ENCODE peak calls at places on chromosomes 12 and 14, in ten cellular contexts. One of them, this sample, is unnamed. For H3K9me3, the result is how much of the 10 kb centered on the place peaks cover.

GRCh38 chr12:3299929-3300832 is 190.8 kb upstream of the PRMT8 start:
- DNase-seq in lung: peak
- DNase-seq in fibroblast of lung: peak
- DNase-seq in psoas muscle: peak
- DNase-seq in tibial artery: peak
- DNase-seq in neural progenitor cell: peak
- DNase-seq in uterus: peak
- DNase-seq in pancreas: peak
- DNase-seq in heart right ventricle: peak
- DNase-seq in right lobe of liver: peak
- DNase-seq in this sample: peak

GRCh38 chr12:1920971-1921370 is 2.5 kb upstream of the CACNA2D4 start:
- DNase-seq in heart right ventricle: no peak
- DNase-seq in tibial artery: no peak
- DNase-seq in lung: no peak
- DNase-seq in right lobe of liver: peak
- DNase-seq in neural progenitor cell: no peak
- DNase-seq in pancreas: no peak
- DNase-seq in fibroblast of lung: no peak
- DNase-seq in uterus: no peak
- DNase-seq in psoas muscle: no peak
- DNase-seq in this sample: no peak

GRCh38 chr12:118645219-118645618 is 268.9 kb downstream of the SUDS3 start:
- DNase-seq in tibial artery: no peak
- DNase-seq in lung: no peak
- DNase-seq in uterus: no peak
- DNase-seq in psoas muscle: no peak
- DNase-seq in pancreas: no peak
- DNase-seq in heart right ventricle: no peak
- DNase-seq in neural progenitor cell: peak
- DNase-seq in fibroblast of lung: no peak
- DNase-seq in right lobe of liver: no peak
- DNase-seq in this sample: no peak

GRCh38 chr14:74552623-74553022 is 59.1 kb downstream of the ISCA2 start:
- DNase-seq in neural progenitor cell: no peak
- DNase-seq in uterus: peak
- DNase-seq in pancreas: no peak
- DNase-seq in tibial artery: peak
- DNase-seq in fibroblast of lung: peak
- DNase-seq in right lobe of liver: peak
- DNase-seq in heart right ventricle: peak
- DNase-seq in lung: peak
- DNase-seq in psoas muscle: peak
- DNase-seq in this sample: no peak

GRCh38 chr12:89299417-89299816 is 52.9 kb downstream of the DUSP6 start:
- DNase-seq in right lobe of liver: no peak
- DNase-seq in uterus: no peak
- DNase-seq in psoas muscle: no peak
- DNase-seq in fibroblast of lung: no peak
- DNase-seq in pancreas: no peak
- DNase-seq in tibial artery: no peak
- DNase-seq in neural progenitor cell: no peak
- DNase-seq in heart right ventricle: no peak
- DNase-seq in lung: no peak
- DNase-seq in this sample: no peak

GRCh38 chr12:124750787-124751471 is 112.7 kb downstream of the SCARB1 start:
- DNase-seq in lung: no peak
- DNase-seq in fibroblast of lung: no peak
- DNase-seq in pancreas: no peak
- DNase-seq in neural progenitor cell: peak
- DNase-seq in uterus: no peak
- DNase-seq in psoas muscle: no peak
- DNase-seq in tibial artery: no peak
- DNase-seq in heart right ventricle: no peak
- DNase-seq in right lobe of liver: no peak
- DNase-seq in this sample: no peak

GRCh38 chr12:38141861-38142260 is 174.7 kb upstream of the ALG10B start:
- DNase-seq in right lobe of liver: no peak
- DNase-seq in tibial artery: no peak
- DNase-seq in psoas muscle: no peak
- DNase-seq in lung: no peak
- DNase-seq in neural progenitor cell: no peak
- DNase-seq in heart right ventricle: no peak
- DNase-seq in fibroblast of lung: no peak
- DNase-seq in uterus: no peak
- DNase-seq in pancreas: no peak
- DNase-seq in this sample: no peak

GRCh38 chr12:84421103-84421502 is 491.5 kb downstream of the SLC6A15 start:
- DNase-seq in uterus: no peak
- DNase-seq in heart right ventricle: no peak
- DNase-seq in neural progenitor cell: no peak
- DNase-seq in lung: no peak
- DNase-seq in tibial artery: no peak
- DNase-seq in fibroblast of lung: no peak
- DNase-seq in psoas muscle: no peak
- DNase-seq in pancreas: no peak
- DNase-seq in right lobe of liver: no peak
- DNase-seq in this sample: no peak

GRCh38 chr14:70114621-70115156 is 74.1 kb downstream of the SLC8A3 start:
- DNase-seq in psoas muscle: no peak
- DNase-seq in lung: no peak
- DNase-seq in heart right ventricle: no peak
- DNase-seq in tibial artery: no peak
- DNase-seq in right lobe of liver: no peak
- DNase-seq in fibroblast of lung: no peak
- DNase-seq in uterus: no peak
- DNase-seq in neural progenitor cell: no peak
- DNase-seq in pancreas: no peak
- DNase-seq in this sample: no peak

GRCh38 chr14:23580152-23580926 is 1.7 kb upstream of the JPH4 start:
- DNase-seq in fibroblast of lung: no peak
- DNase-seq in uterus: no peak
- DNase-seq in tibial artery: no peak
- DNase-seq in lung: no peak
- DNase-seq in right lobe of liver: no peak
- DNase-seq in neural progenitor cell: no peak
- DNase-seq in heart right ventricle: no peak
- DNase-seq in psoas muscle: no peak
- DNase-seq in pancreas: no peak
- DNase-seq in this sample: no peak

GRCh38 chr14:22977684-22978486 is 4.5 kb downstream of the AJUBA start:
- DNase-seq in right lobe of liver: peak
- DNase-seq in neural progenitor cell: peak
- DNase-seq in tibial artery: no peak
- DNase-seq in uterus: peak
- DNase-seq in fibroblast of lung: peak
- DNase-seq in pancreas: peak
- DNase-seq in lung: peak
- DNase-seq in psoas muscle: peak
- DNase-seq in heart right ventricle: peak
- DNase-seq in this sample: no peak

GRCh38 chr12:124190301-124191023 is 104.4 kb upstream of the RFLNA start:
- DNase-seq in neural progenitor cell: no peak
- DNase-seq in lung: no peak
- DNase-seq in fibroblast of lung: no peak
- DNase-seq in psoas muscle: no peak
- DNase-seq in right lobe of liver: no peak
- DNase-seq in uterus: no peak
- DNase-seq in heart right ventricle: no peak
- DNase-seq in pancreas: no peak
- DNase-seq in tibial artery: no peak
- DNase-seq in this sample: no peak

GRCh38 chr14:82855912-82856381 is 1322.3 kb upstream of the SEL1L start:
- DNase-seq in tibial artery: no peak
- DNase-seq in uterus: no peak
- DNase-seq in pancreas: no peak
- DNase-seq in fibroblast of lung: peak
- DNase-seq in heart right ventricle: no peak
- DNase-seq in right lobe of liver: no peak
- DNase-seq in neural progenitor cell: peak
- DNase-seq in lung: no peak
- DNase-seq in psoas muscle: no peak
- DNase-seq in this sample: no peak

GRCh38 chr12:6692888-6693287 is 3.7 kb upstream of the ZNF384 start:
- DNase-seq in right lobe of liver: no peak
- DNase-seq in uterus: no peak
- DNase-seq in tibial artery: no peak
- DNase-seq in pancreas: no peak
- DNase-seq in fibroblast of lung: no peak
- DNase-seq in psoas muscle: no peak
- DNase-seq in neural progenitor cell: no peak
- DNase-seq in lung: no peak
- DNase-seq in heart right ventricle: no peak
- DNase-seq in this sample: no peak

GRCh38 chr14:93859957-93860356 is 67.2 kb upstream of the FAM181A start:
- DNase-seq in psoas muscle: peak
- DNase-seq in pancreas: no peak
- DNase-seq in uterus: no peak
- DNase-seq in heart right ventricle: no peak
- DNase-seq in lung: no peak
- DNase-seq in tibial artery: no peak
- DNase-seq in right lobe of liver: no peak
- DNase-seq in neural progenitor cell: no peak
- DNase-seq in fibroblast of lung: no peak
- DNase-seq in this sample: no peak

GRCh38 chr12:93127582-93128331 is 198.7 kb upstream of the EEA1 start:
- DNase-seq in psoas muscle: peak
- DNase-seq in neural progenitor cell: peak
- DNase-seq in heart right ventricle: peak
- DNase-seq in fibroblast of lung: peak
- DNase-seq in uterus: peak
- DNase-seq in tibial artery: peak
- DNase-seq in right lobe of liver: peak
- DNase-seq in lung: peak
- DNase-seq in pancreas: no peak
- DNase-seq in this sample: peak

GRCh38 chr12:90167501-90167900 is 458.9 kb upstream of the ATP2B1 start:
- DNase-seq in pancreas: no peak
- DNase-seq in uterus: no peak
- DNase-seq in psoas muscle: no peak
- DNase-seq in tibial artery: no peak
- DNase-seq in heart right ventricle: no peak
- DNase-seq in lung: no peak
- DNase-seq in right lobe of liver: no peak
- DNase-seq in fibroblast of lung: no peak
- DNase-seq in neural progenitor cell: no peak
- DNase-seq in this sample: no peak

GRCh38 chr12:50221228-50222008 is 54.2 kb upstream of the CERS5 start:
- DNase-seq in pancreas: no peak
- DNase-seq in right lobe of liver: no peak
- DNase-seq in tibial artery: no peak
- DNase-seq in neural progenitor cell: peak
- DNase-seq in uterus: no peak
- DNase-seq in lung: no peak
- DNase-seq in fibroblast of lung: peak
- DNase-seq in heart right ventricle: no peak
- DNase-seq in psoas muscle: no peak
- DNase-seq in this sample: peak

DNA sequence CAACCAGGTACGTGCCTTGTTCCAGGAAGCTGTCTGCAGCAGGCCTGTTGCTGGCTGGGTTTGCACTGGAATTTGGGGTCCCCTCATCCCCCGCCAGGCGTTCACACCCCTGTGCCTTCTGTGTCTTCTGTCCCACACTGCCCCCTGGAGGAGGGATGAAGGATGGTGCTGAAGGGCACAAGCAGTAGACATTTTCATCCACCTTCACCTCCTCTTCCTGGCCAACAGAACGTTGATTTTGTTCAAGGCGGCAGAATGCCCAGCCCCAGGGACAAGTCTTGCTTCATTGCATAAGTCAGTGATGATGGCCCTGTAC is 122.1 kb downstream of the CALM1 start:
- DNase-seq in lung: no peak
- DNase-seq in neural progenitor cell: peak
- DNase-seq in tibial artery: no peak
- DNase-seq in uterus: no peak
- DNase-seq in psoas muscle: no peak
- DNase-seq in pancreas: peak
- DNase-seq in right lobe of liver: no peak
- DNase-seq in fibroblast of lung: no peak
- DNase-seq in heart right ventricle: no peak
- DNase-seq in this sample: no peak
- TF ChIP-seq CTCF in lung: peak
- TF ChIP-seq CTCF in neural progenitor cell: peak
- TF ChIP-seq CTCF in tibial artery: peak
- TF ChIP-seq CTCF in uterus: peak
- TF ChIP-seq CTCF in psoas muscle: peak
- TF ChIP-seq CTCF in pancreas: peak
- TF ChIP-seq CTCF in right lobe of liver: peak
- TF ChIP-seq CTCF in fibroblast of lung: peak
- TF ChIP-seq CTCF in heart right ventricle: peak
- TF ChIP-seq CTCF in this sample: peak

DNA sequence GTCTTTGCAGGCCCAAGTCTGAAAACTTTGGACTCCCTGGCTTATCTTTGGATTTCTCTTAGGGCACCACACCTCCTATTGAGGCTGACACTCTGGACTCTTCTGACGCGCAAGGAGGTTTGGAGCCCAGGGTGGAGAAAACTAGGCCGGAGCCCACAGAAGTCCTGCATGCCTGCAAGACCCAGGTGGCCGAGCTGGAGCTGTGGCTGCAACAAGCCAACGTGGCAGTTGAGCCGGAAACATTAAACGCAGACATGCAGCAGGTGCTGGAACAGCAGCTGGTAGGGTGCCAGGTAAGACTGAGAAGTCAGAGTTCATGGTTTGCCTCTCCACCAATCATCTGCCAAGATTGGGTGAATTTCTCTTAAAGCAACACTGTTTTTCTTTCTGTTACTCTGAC is 180.9 kb downstream of the ESR2 start:
- DNase-seq in right lobe of liver: peak
- DNase-seq in tibial artery: no peak
- DNase-seq in fibroblast of lung: no peak
- DNase-seq in psoas muscle: peak
- DNase-seq in uterus: no peak
- DNase-seq in heart right ventricle: no peak
- DNase-seq in neural progenitor cell: no peak
- DNase-seq in pancreas: peak
- DNase-seq in lung: no peak
- DNase-seq in this sample: no peak
- H3K27ac ChIP-seq in right lobe of liver: peak
- H3K27ac ChIP-seq in tibial artery: peak
- H3K27ac ChIP-seq in fibroblast of lung: no peak
- H3K27ac ChIP-seq in psoas muscle: peak
- H3K27ac ChIP-seq in uterus: no peak
- H3K27ac ChIP-seq in heart right ventricle: no peak
- H3K27ac ChIP-seq in neural progenitor cell: no peak
- H3K27ac ChIP-seq in pancreas: peak
- H3K27ac ChIP-seq in lung: no peak
- H3K27ac ChIP-seq in this sample: no peak

GRCh38 chr12:77954156-77954555 is 123.5 kb downstream of the NAV3 start:
- DNase-seq in tibial artery: no peak
- DNase-seq in neural progenitor cell: no peak
- DNase-seq in fibroblast of lung: peak
- DNase-seq in uterus: no peak
- DNase-seq in psoas muscle: no peak
- DNase-seq in lung: no peak
- DNase-seq in right lobe of liver: no peak
- DNase-seq in pancreas: no peak
- DNase-seq in heart right ventricle: no peak
- DNase-seq in this sample: peak
- H3K9me3 ChIP-seq in tibial artery: under half
- H3K9me3 ChIP-seq in neural progenitor cell: under half
- H3K9me3 ChIP-seq in fibroblast of lung: under half
- H3K9me3 ChIP-seq in uterus: under half
- H3K9me3 ChIP-seq in psoas muscle: under half
- H3K9me3 ChIP-seq in lung: under half
- H3K9me3 ChIP-seq in right lobe of liver: under half
- H3K9me3 ChIP-seq in pancreas: under half
- H3K9me3 ChIP-seq in heart right ventricle: under half
- H3K9me3 ChIP-seq in this sample: under half

GRCh38 chr14:38743941-38744611 is 359.0 kb downstream of the SEC23A start:
- DNase-seq in neural progenitor cell: no peak
- DNase-seq in fibroblast of lung: no peak
- DNase-seq in lung: no peak
- DNase-seq in tibial artery: no peak
- DNase-seq in psoas muscle: no peak
- DNase-seq in pancreas: no peak
- DNase-seq in heart right ventricle: no peak
- DNase-seq in right lobe of liver: no peak
- DNase-seq in uterus: no peak
- DNase-seq in this sample: no peak
- TF ChIP-seq CTCF in neural progenitor cell: no peak
- TF ChIP-seq CTCF in fibroblast of lung: no peak
- TF ChIP-seq CTCF in lung: no peak
- TF ChIP-seq CTCF in tibial artery: no peak
- TF ChIP-seq CTCF in psoas muscle: no peak
- TF ChIP-seq CTCF in pancreas: no peak
- TF ChIP-seq CTCF in heart right ventricle: no peak
- TF ChIP-seq CTCF in right lobe of liver: no peak
- TF ChIP-seq CTCF in uterus: no peak
- TF ChIP-seq CTCF in this sample: no peak

This sample was measured in AG04450.